ENCODE peak calls at places on chromosomes 6 and 20, in five cellular contexts. I, C, D, U and B are unnamed samples. For H3K4me1, the result is how much of the 10 kb centered on the place peaks cover.

GRCh38 chr6:958531-958930 is 265.6 kb upstream of the EXOC2 start:
- DNase-seq in I (no peak), C (no peak), D (peak), U (no peak), B (no peak)

GRCh38 chr20:3739054-3739925 is 6.8 kb downstream of the HSPA12B start:
- DNase-seq in I (no peak), C (peak), D (no peak), U (no peak), B (peak)

GRCh38 chr6:25993038-25993684 is 30.6 kb downstream of the TRIM38 start:
- DNase-seq in I (no peak), C (no peak), D (no peak), U (no peak), B (no peak)

GRCh38 chr6:89286516-89286915 is 28.6 kb downstream of the GABRR2 start:
- DNase-seq in I (no peak), C (no peak), D (no peak), U (no peak), B (no peak)

GRCh38 chr6:3912366-3913076 is 63.3 kb downstream of the FAM50B start:
- DNase-seq in I (peak), C (no peak), D (peak), U (no peak), B (no peak)

GRCh38 chr6:5205877-5206840 is 54.6 kb downstream of the LYRM4 start:
- DNase-seq in I (no peak), C (peak), D (peak), U (peak), B (peak)

GRCh38 chr20:50281831-50282591 is 91.4 kb downstream of the CEBPB start:
- DNase-seq in I (peak), C (no peak), D (no peak), U (no peak), B (no peak)

GRCh38 chr6:80028591-80028990 is 24.1 kb downstream of the TTK start:
- DNase-seq in I (no peak), C (no peak), D (no peak), U (no peak), B (no peak)

GRCh38 chr6:146997062-146997461 is 207.2 kb upstream of the STXBP5 start:
- DNase-seq in I (no peak), C (no peak), D (peak), U (no peak), B (no peak)

GRCh38 chr20:57332105-57333089 is 2.8 kb downstream of the SPO11 start:
- DNase-seq in I (no peak), C (no peak), D (peak), U (no peak), B (no peak)

GRCh38 chr20:4038047-4038459 is 22.7 kb upstream of the RNF24 start:
- DNase-seq in I (peak), C (peak), D (peak), U (no peak), B (peak)

GRCh38 chr6:18314317-18314997 is 50.1 kb upstream of the DEK start:
- DNase-seq in I (no peak), C (no peak), D (no peak), U (no peak), B (no peak)

GRCh38 chr20:50095476-50096078 is 17.4 kb downstream of the UBE2V1 start:
- DNase-seq in I (no peak), C (no peak), D (no peak), U (no peak), B (no peak)

GRCh38 chr20:19964289-19965263 is 52.6 kb upstream of the NAA20 start:
- DNase-seq in I (no peak), C (no peak), D (peak), U (peak), B (peak)

GRCh38 chr6:20400476-20401402 is 940 bp upstream of the E2F3 start:
- DNase-seq in I (no peak), C (peak), D (peak), U (no peak), B (peak)

GRCh38 chr6:149567194-149567586 is 1.0 kb downstream of the GINM1 start:
- DNase-seq in I (no peak), C (no peak), D (no peak), U (no peak), B (no peak)

GRCh38 chr6:51753635-51754034 is 333.8 kb downstream of the PKHD1 start:
- DNase-seq in I (peak), C (no peak), D (peak), U (peak), B (peak)
- TF ChIP-seq CTCF in I (peak), C (peak), D (peak), U (peak), B (peak)

DNA sequence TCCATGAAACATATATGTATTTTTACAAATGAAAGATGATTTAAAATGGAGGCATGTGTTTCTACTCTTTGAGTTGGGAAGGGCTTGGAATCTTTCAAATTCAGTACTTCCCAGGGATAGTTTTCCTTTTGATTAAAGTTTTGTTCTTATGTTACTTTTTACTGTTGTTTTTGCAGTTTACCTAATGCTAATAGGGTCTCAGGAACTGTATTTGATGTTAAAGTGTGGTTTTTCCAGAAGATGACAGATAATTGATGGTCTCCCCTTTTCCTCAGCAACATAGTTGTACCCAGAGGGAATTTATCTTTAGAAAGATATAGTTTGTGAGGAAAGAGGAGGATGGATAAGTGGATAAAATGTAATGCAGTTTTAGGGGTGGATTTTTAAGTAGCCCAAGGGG is 42.1 kb downstream of the GNAS start:
- DNase-seq in I (no peak), C (no peak), D (no peak), U (no peak), B (no peak)
- H3K4me1 ChIP-seq in I (under half), C (half or more), D (under half), U (under half), B (half or more)

GRCh38 chr6:73581293-73581692 is 60.5 kb upstream of the EEF1A1 start:
- DNase-seq in I (no peak), C (no peak), D (no peak), U (no peak), B (no peak)

GRCh38 chr6:73580247-73581149 is 59.7 kb upstream of the EEF1A1 start:
- DNase-seq in I (peak), C (peak), D (peak), U (peak), B (peak)

GRCh38 chr6:73585566-73586415 is 65.0 kb upstream of the EEF1A1 start:
- DNase-seq in I (peak), C (peak), D (peak), U (peak), B (no peak)

DNA sequence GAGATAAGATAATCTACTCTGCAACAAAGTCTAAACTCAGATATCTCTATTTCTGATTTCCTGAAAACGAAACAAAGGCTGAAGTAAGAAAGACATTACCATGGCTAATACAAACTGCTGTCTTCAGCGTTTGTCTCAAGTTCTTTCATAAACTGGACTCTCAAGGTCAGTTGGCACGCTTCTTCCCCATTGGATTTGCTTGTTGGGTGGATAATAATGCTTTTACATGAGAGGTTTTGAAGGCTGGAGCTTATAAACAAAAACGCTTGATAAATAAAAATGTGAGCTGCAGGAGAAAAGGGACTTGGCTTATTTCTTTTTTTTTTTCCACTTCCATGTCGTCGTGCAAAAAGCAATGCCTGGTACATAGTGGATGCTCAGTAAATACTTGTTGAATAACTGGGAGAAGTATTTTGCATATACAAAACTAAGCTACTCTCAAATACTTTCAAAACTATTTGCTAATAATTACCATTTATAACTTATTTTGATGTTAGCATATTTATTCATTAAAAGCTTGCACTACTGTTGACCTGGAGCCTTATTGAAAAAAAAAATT is 65.7 kb upstream of the EEF1A1 start:
- DNase-seq in I (no peak), C (no peak), D (no peak), U (no peak), B (no peak)
- H3K4me3 ChIP-seq in I (no peak), C (peak), D (peak), U (no peak), B (peak)

GRCh38 chr6:75546401-75546800 is 52.8 kb upstream of the FILIP1 start:
- DNase-seq in I (no peak), C (no peak), D (peak), U (no peak), B (no peak)
- TF ChIP-seq CTCF in I (peak), C (no peak), D (peak), U (no peak), B (peak)

GRCh38 chr6:48825501-48826317 is 637.3 kb downstream of the MMUT start:
- DNase-seq in I (no peak), C (no peak), D (peak), U (no peak), B (no peak)

GRCh38 chr6:48826318-48826595 is 636.8 kb downstream of the MMUT start:
- DNase-seq in I (no peak), C (no peak), D (no peak), U (no peak), B (no peak)

DNA sequence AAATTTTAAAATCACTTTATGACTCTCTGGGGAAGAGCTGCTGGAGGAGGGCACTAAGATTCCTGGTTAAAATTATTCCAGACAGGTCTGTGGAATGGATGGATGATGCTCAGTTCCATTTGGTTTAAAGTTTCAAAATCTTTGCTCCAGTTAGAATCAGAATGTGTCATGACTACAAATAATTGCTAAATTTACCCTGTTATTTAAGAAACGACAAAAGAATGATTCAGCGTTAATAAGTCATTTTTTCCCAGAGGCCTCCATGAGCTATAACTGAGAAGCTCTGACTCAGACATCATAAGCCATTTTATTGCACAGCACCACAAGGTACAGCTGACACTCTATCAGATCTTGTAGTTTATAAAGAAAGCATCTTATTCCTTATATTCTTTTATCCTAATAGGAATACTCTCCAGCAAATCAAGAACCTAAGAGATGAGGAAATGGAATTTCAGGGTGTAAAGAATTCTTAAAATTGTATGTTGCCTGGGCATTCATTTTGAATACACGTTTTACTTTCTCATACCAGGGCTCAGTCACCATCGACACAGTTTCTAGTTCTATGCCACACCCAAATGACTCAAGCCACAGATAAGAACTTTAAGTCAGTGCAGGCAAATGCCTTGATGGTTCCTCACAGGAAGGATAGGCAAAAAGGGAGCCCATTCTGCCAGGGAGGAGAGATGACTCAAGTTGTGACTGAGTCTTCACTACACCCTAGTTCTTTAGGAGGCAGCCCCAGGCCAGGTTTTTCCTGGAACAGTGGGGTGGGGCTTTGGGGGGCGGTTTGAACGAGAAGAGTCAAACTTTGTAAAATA is 636.0 kb downstream of the MMUT start:
- DNase-seq in I (no peak), C (no peak), D (peak), U (no peak), B (no peak)
- H3K4me1 ChIP-seq in I (under half), C (under half), D (under half), U (under half), B (under half)

GRCh38 chr6:135086414-135086764 is 31.8 kb upstream of the HBS1L start:
- DNase-seq in I (no peak), C (no peak), D (no peak), U (no peak), B (no peak)

GRCh38 chr6:135083992-135084915 is 29.6 kb upstream of the HBS1L start:
- DNase-seq in I (no peak), C (no peak), D (no peak), U (no peak), B (no peak)

GRCh38 chr6:135084916-135085269 is 30.3 kb upstream of the HBS1L start:
- DNase-seq in I (no peak), C (no peak), D (no peak), U (no peak), B (no peak)

GRCh38 chr6:135087403-135087802 is 32.8 kb upstream of the HBS1L start:
- DNase-seq in I (no peak), C (no peak), D (no peak), U (no peak), B (no peak)

GRCh38 chr6:135085700-135086413 is 31.2 kb upstream of the HBS1L start:
- DNase-seq in I (no peak), C (no peak), D (no peak), U (no peak), B (no peak)
- H3K4me3 ChIP-seq in I (no peak), C (no peak), D (no peak), U (no peak), B (no peak)